ENCODE peak calls at places on chromosomes 16 and 17, in seven cellular contexts. Y, I, V, T, O, Q and K are unnamed samples.

GRCh38 chr16:84847554-84848415 is 28.0 kb downstream of the CRISPLD2 start:
- DNase-seq in V (no peak), Y (no peak), Q (no peak), I (no peak), T (no peak), O (no peak), K (no peak)

GRCh38 chr16:87464691-87465300 is 28.0 kb downstream of the ZCCHC14 start:
- DNase-seq in O (peak; percentile 65), Y (peak; percentile 49), T (peak; percentile 84), Q (no peak), V (no peak), I (no peak), K (peak; percentile 17)

GRCh38 chr17:80086081-80086480 is 15.3 kb upstream of the GAA start:
- DNase-seq in I (no peak), Y (no peak), V (no peak), Q (no peak), O (no peak), T (peak; percentile 53), K (no peak)

GRCh38 chr17:41519501-41520224 is 973 bp upstream of the KRT15 start:
- DNase-seq in O (no peak), T (no peak), Q (no peak), Y (no peak), I (no peak), V (no peak), K (no peak)

GRCh38 chr16:89256651-89257254 is 39.2 kb downstream of the ZNF778 start:
- DNase-seq in V (peak; percentile 72), Q (peak; percentile 71), Y (peak; percentile 14), I (peak; percentile 81), T (peak; percentile 66), O (peak; percentile 94), K (no peak)

GRCh38 chr16:89084814-89085612 is 8.6 kb upstream of the ACSF3 start:
- DNase-seq in Y (no peak), O (peak; percentile 8), V (no peak), Q (no peak), T (peak; percentile 51), I (peak; percentile 69), K (no peak)

GRCh38 chr17:38511126-38512108 is 83.2 kb downstream of the ARHGAP23 start:
- DNase-seq in Q (no peak), Y (no peak), O (no peak), V (no peak), T (no peak), I (no peak), K (no peak)

GRCh38 chr17:78484300-78485159 is 92.7 kb downstream of the DNAH17 start:
- DNase-seq in Y (peak; percentile 32), I (peak; percentile 87), V (no peak), Q (peak; percentile 55), O (peak; percentile 49), T (peak; percentile 71), K (peak; percentile 10)

GRCh38 chr16:81514568-81515258 is 70.1 kb downstream of the CMIP start:
- DNase-seq in O (no peak), I (peak; percentile 56), Y (no peak), T (peak; percentile 46), V (no peak), Q (no peak), K (no peak)

GRCh38 chr16:3401719-3402397 is 843 bp downstream of the ZNF174 start:
- DNase-seq in Q (no peak), Y (peak; percentile 37), I (peak; percentile 73), V (no peak), O (no peak), T (no peak), K (no peak)

GRCh38 chr17:1197781-1198490 is 18.2 kb upstream of the ABR start:
- DNase-seq in Y (no peak), O (peak; percentile 77), V (no peak), I (peak; percentile 94), T (peak; percentile 93), Q (no peak), K (peak; percentile 91)

GRCh38 chr17:73148540-73149334 is 16.1 kb upstream of the SSTR2 start:
- DNase-seq in T (no peak), Q (no peak), O (no peak), I (no peak), Y (no peak), V (no peak), K (no peak)

GRCh38 chr17:2049333-2050245 is 5.3 kb upstream of the HIC1 start:
- DNase-seq in Y (peak; percentile 93), T (peak; percentile 96), I (peak; percentile 96), Q (peak; percentile 84), O (peak; percentile 94), V (peak; percentile 84), K (peak; percentile 61)

GRCh38 chr17:58338907-58339774 is 10.5 kb upstream of the TSPOAP1 start:
- DNase-seq in T (peak; percentile 79), O (peak; percentile 63), Y (peak; percentile 57), I (peak; percentile 93), V (peak; percentile 39), Q (peak; percentile 48), K (peak; percentile 81)

GRCh38 chr16:83272843-83273242 is 534.9 kb upstream of the HSBP1 start:
- DNase-seq in Q (no peak), Y (no peak), V (no peak), O (no peak), I (no peak), T (no peak), K (no peak)

GRCh38 chr16:84806256-84806889 is 13.4 kb upstream of the CRISPLD2 start:
- DNase-seq in Y (no peak), T (peak; percentile 77), Q (no peak), O (no peak), V (no peak), I (peak; percentile 87), K (no peak)

GRCh38 chr17:3828852-3829232 is 17.2 kb downstream of the NCBP3 start:
- DNase-seq in Y (no peak), T (no peak), Q (no peak), I (no peak), O (no peak), V (no peak), K (no peak)

GRCh38 chr17:58224315-58224714 is 5.3 kb upstream of the MKS1 start:
- DNase-seq in I (no peak), V (no peak), Q (no peak), O (no peak), Y (no peak), T (no peak), K (no peak)

GRCh38 chr17:73757324-73757942 is 113.2 kb upstream of the SDK2 start:
- DNase-seq in V (no peak), T (no peak), Y (no peak), I (no peak), O (no peak), Q (no peak), K (no peak)

GRCh38 chr16:84532299-84532724 is 27.9 kb upstream of the MEAK7 start:
- DNase-seq in O (no peak), V (no peak), T (peak; percentile 87), Q (no peak), Y (peak; percentile 80), I (peak; percentile 84), K (no peak)

GRCh38 chr17:1486802-1487695 is 5.4 kb downstream of the MYO1C start:
- DNase-seq in V (no peak), Q (peak; percentile 69), T (peak; percentile 94), O (peak; percentile 90), Y (peak; percentile 49), I (peak; percentile 91), K (no peak)

GRCh38 chr17:2396568-2397246 is 4.2 kb downstream of the MNT start:
- DNase-seq in Y (peak; percentile 98), Q (peak; percentile 35), I (peak; percentile 96), V (peak; percentile 71), T (peak; percentile 98), O (peak; percentile 54), K (no peak)

GRCh38 chr16:86447228-86447627 is 63.1 kb upstream of the FOXF1 start:
- DNase-seq in V (no peak), T (no peak), O (no peak), I (no peak), Y (no peak), Q (no peak), K (no peak)

GRCh38 chr17:68515238-68515637 is 3.0 kb downstream of the PRKAR1A start:
- DNase-seq in O (no peak), T (no peak), V (no peak), Y (peak; percentile 26), Q (no peak), I (no peak), K (no peak)

DNA sequence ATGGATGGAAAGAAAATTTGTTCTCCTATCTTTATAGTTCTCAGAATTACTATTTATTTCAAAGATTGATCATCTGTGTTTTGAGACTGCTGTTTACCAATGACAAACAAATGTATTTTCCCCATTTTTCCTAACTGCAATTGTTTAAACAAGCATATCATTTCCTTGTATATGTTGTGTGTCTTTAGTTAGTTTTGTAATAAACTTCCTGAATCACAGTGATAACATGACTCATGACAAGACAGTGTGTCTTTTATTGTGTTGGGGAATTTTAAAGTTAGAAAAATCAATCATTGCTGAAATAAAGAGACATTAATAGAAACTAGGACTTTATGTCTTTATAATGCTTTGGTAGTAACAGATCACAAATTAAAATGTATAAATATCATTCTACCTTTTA is 348.5 kb downstream of the KCNJ2 start:
- DNase-seq in V (no peak), I (no peak), O (no peak), Y (no peak), T (no peak), Q (no peak), K (no peak)
- H3K4me3 ChIP-seq in V (no peak overlapping the region), I (no peak overlapping the region), O (no peak overlapping the region), Y (no peak overlapping the region), T (no peak overlapping the region), Q (no peak overlapping the region), K (no peak overlapping the region)

GRCh38 chr16:69186642-69187386 is at the start of gene SNTB2:
- DNase-seq in V (peak; percentile 94), Y (peak; percentile 96), Q (peak; percentile 79), I (peak; percentile 98), O (peak; percentile 89), T (peak; percentile 97), K (peak; percentile 80)
- H3K4me3 ChIP-seq in V (peak within 1 kb of the TSS; percentile 80), Y (peak within 1 kb of the TSS; percentile 60), Q (peak within 1 kb of the TSS; percentile 87), I (peak within 1 kb of the TSS; percentile 81), O (peak within 1 kb of the TSS; percentile 73), T (peak within 1 kb of the TSS; percentile 91), K (peak within 1 kb of the TSS; percentile 73)

GRCh38 chr16:67264866-67265265 is 14.5 kb upstream of the PLEKHG4 start:
- DNase-seq in Y (no peak), Q (no peak), I (peak; percentile 50), T (no peak), O (no peak), V (no peak), K (no peak)
- H3K4me3 ChIP-seq in Y (no peak overlapping the region), Q (no peak overlapping the region), I (no peak overlapping the region), T (no peak overlapping the region), O (no peak overlapping the region), V (no peak overlapping the region), K (no peak overlapping the region)

DNA sequence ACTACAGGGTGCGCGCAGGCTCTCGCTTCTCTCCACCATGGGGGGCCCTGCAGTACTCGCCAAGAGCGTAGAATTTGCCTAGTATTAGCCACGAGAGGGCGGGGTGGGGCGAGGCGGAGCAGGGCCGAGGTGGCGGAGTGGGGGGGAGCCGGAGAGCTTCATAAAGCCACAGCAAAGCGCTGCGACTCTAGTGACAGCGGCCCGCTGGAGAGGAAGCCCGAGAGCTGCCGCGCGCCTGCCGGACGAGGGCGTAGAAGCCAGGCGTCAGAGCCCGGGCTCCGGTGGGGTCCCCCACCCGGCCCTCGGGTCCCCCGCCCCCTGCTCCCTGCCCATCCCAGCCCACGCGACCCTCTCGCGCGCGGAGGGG is at the start of gene TBX21:
- DNase-seq in Y (peak; percentile 94), T (peak; percentile 86), V (peak; percentile 37), Q (peak; percentile 87), O (peak; percentile 93), I (peak; percentile 97), K (peak; percentile 84)
- H3K4me3 ChIP-seq in Y (peak within 1 kb of the TSS; percentile 41), T (peak within 1 kb of the TSS; percentile 58), V (peak within 1 kb of the TSS; percentile 28), Q (peak within 1 kb of the TSS; percentile 69), O (peak within 1 kb of the TSS; percentile 83), I (peak within 1 kb of the TSS; percentile 52), K (peak within 1 kb of the TSS; percentile 41)

GRCh38 chr17:77466140-77466539 is 325.4 kb downstream of the SEC14L1 start:
- DNase-seq in V (no peak), I (peak; percentile 87), T (no peak), Q (no peak), Y (peak; percentile 61), O (no peak), K (no peak)
- H3K4me3 ChIP-seq in V (no peak overlapping the region), I (no peak overlapping the region), T (no peak overlapping the region), Q (peak overlapping the region; percentile 18), Y (no peak overlapping the region), O (no peak overlapping the region), K (peak overlapping the region; percentile 44)